ENCODE peak calls at places on chromosomes 3 and 15, in ten cellular contexts. One of them, this sample, is unnamed.
A peak's percentile ranks its signal among the peaks of the same experiment; 100 is the strongest.

GRCh38 chr15:63052128-63052826 is 9.7 kb downstream of the TPM1 start:
- DNase-seq in A172: no peak
- DNase-seq in hippocampal formation: no peak
- DNase-seq in HT1080: no peak
- DNase-seq in NCI-H2081: no peak
- DNase-seq in omental fat pad: no peak
- DNase-seq in neural progenitor cell: no peak
- DNase-seq in progenitor cell of endocrine pancreas: no peak
- DNase-seq in EH: peak; percentile 30
- DNase-seq in GM13977: no peak
- DNase-seq in this sample: no peak

GRCh38 chr15:95044780-95045417 is 813.5 kb downstream of the MCTP2 start:
- DNase-seq in GM13977: no peak
- DNase-seq in A172: no peak
- DNase-seq in NCI-H2081: no peak
- DNase-seq in progenitor cell of endocrine pancreas: no peak
- DNase-seq in HT1080: no peak
- DNase-seq in EH: no peak
- DNase-seq in omental fat pad: no peak
- DNase-seq in neural progenitor cell: peak; percentile 39
- DNase-seq in hippocampal formation: no peak
- DNase-seq in this sample: no peak

GRCh38 chr3:57112206-57112605 is 51.7 kb downstream of the SPATA12 start:
- DNase-seq in progenitor cell of endocrine pancreas: no peak
- DNase-seq in omental fat pad: no peak
- DNase-seq in hippocampal formation: no peak
- DNase-seq in A172: peak; percentile 23
- DNase-seq in EH: no peak
- DNase-seq in NCI-H2081: no peak
- DNase-seq in GM13977: no peak
- DNase-seq in neural progenitor cell: peak; percentile 26
- DNase-seq in HT1080: peak; percentile 43
- DNase-seq in this sample: no peak

GRCh38 chr15:100902436-100903190 is 16.5 kb upstream of the LRRK1 start:
- DNase-seq in GM13977: no peak
- DNase-seq in EH: peak; percentile 84
- DNase-seq in HT1080: peak; percentile 23
- DNase-seq in A172: peak; percentile 41
- DNase-seq in NCI-H2081: peak; percentile 85
- DNase-seq in progenitor cell of endocrine pancreas: no peak
- DNase-seq in omental fat pad: peak; percentile 23
- DNase-seq in neural progenitor cell: no peak
- DNase-seq in hippocampal formation: no peak
- DNase-seq in this sample: no peak

GRCh38 chr3:48782046-48782445 is 65.0 kb upstream of the IP6K2 start:
- DNase-seq in EH: no peak
- DNase-seq in neural progenitor cell: no peak
- DNase-seq in GM13977: no peak
- DNase-seq in hippocampal formation: no peak
- DNase-seq in NCI-H2081: no peak
- DNase-seq in omental fat pad: no peak
- DNase-seq in progenitor cell of endocrine pancreas: no peak
- DNase-seq in HT1080: no peak
- DNase-seq in A172: no peak
- DNase-seq in this sample: no peak

GRCh38 chr3:64008487-64008886 is 14.8 kb downstream of the PSMD6 start:
- DNase-seq in EH: no peak
- DNase-seq in A172: no peak
- DNase-seq in GM13977: no peak
- DNase-seq in HT1080: no peak
- DNase-seq in NCI-H2081: no peak
- DNase-seq in omental fat pad: no peak
- DNase-seq in neural progenitor cell: no peak
- DNase-seq in hippocampal formation: no peak
- DNase-seq in progenitor cell of endocrine pancreas: no peak
- DNase-seq in this sample: no peak

GRCh38 chr3:184688251-184688851 is 23.5 kb downstream of the MAGEF1 start:
- DNase-seq in A172: peak; percentile 82
- DNase-seq in HT1080: peak; percentile 70
- DNase-seq in neural progenitor cell: no peak
- DNase-seq in omental fat pad: no peak
- DNase-seq in progenitor cell of endocrine pancreas: no peak
- DNase-seq in hippocampal formation: no peak
- DNase-seq in NCI-H2081: no peak
- DNase-seq in EH: peak; percentile 94
- DNase-seq in GM13977: no peak
- DNase-seq in this sample: no peak

GRCh38 chr15:92421980-92422379 is 28.3 kb downstream of the ST8SIA2 start:
- DNase-seq in hippocampal formation: no peak
- DNase-seq in GM13977: no peak
- DNase-seq in NCI-H2081: no peak
- DNase-seq in omental fat pad: no peak
- DNase-seq in A172: peak; percentile 6
- DNase-seq in neural progenitor cell: no peak
- DNase-seq in progenitor cell of endocrine pancreas: no peak
- DNase-seq in HT1080: peak; percentile 68
- DNase-seq in EH: no peak
- DNase-seq in this sample: no peak

GRCh38 chr3:20511863-20512262 is 325.9 kb upstream of the SGO1 start:
- DNase-seq in hippocampal formation: peak; percentile 64
- DNase-seq in neural progenitor cell: peak; percentile 69
- DNase-seq in omental fat pad: no peak
- DNase-seq in HT1080: peak; percentile 61
- DNase-seq in progenitor cell of endocrine pancreas: no peak
- DNase-seq in EH: peak; percentile 88
- DNase-seq in NCI-H2081: peak; percentile 38
- DNase-seq in A172: peak; percentile 81
- DNase-seq in GM13977: peak; percentile 20
- DNase-seq in this sample: no peak

GRCh38 chr15:78768531-78769408 is 42.5 kb downstream of the ADAMTS7 start:
- DNase-seq in NCI-H2081: no peak
- DNase-seq in HT1080: no peak
- DNase-seq in hippocampal formation: no peak
- DNase-seq in EH: no peak
- DNase-seq in progenitor cell of endocrine pancreas: no peak
- DNase-seq in GM13977: no peak
- DNase-seq in neural progenitor cell: no peak
- DNase-seq in A172: no peak
- DNase-seq in omental fat pad: no peak
- DNase-seq in this sample: no peak

GRCh38 chr3:40615110-40615915 is 90.6 kb downstream of the ZNF621 start:
- DNase-seq in GM13977: no peak
- DNase-seq in progenitor cell of endocrine pancreas: no peak
- DNase-seq in A172: no peak
- DNase-seq in omental fat pad: no peak
- DNase-seq in hippocampal formation: peak; percentile 15
- DNase-seq in NCI-H2081: no peak
- DNase-seq in EH: no peak
- DNase-seq in HT1080: no peak
- DNase-seq in neural progenitor cell: peak; percentile 92
- DNase-seq in this sample: no peak

GRCh38 chr3:68793750-68794149 is 138.6 kb downstream of the TAFA4 start:
- DNase-seq in A172: no peak
- DNase-seq in neural progenitor cell: no peak
- DNase-seq in NCI-H2081: no peak
- DNase-seq in progenitor cell of endocrine pancreas: no peak
- DNase-seq in GM13977: no peak
- DNase-seq in hippocampal formation: no peak
- DNase-seq in HT1080: no peak
- DNase-seq in omental fat pad: no peak
- DNase-seq in EH: no peak
- DNase-seq in this sample: no peak

GRCh38 chr3:42852443-42852842 is 23.2 kb downstream of the CYP8B1 start:
- DNase-seq in hippocampal formation: no peak
- DNase-seq in HT1080: no peak
- DNase-seq in NCI-H2081: no peak
- DNase-seq in A172: no peak
- DNase-seq in neural progenitor cell: no peak
- DNase-seq in omental fat pad: no peak
- DNase-seq in GM13977: no peak
- DNase-seq in progenitor cell of endocrine pancreas: no peak
- DNase-seq in EH: no peak
- DNase-seq in this sample: no peak

GRCh38 chr3:46660543-46661523 is 32.6 kb downstream of the ALS2CL start:
- DNase-seq in progenitor cell of endocrine pancreas: no peak
- DNase-seq in EH: peak; percentile 62
- DNase-seq in A172: no peak
- DNase-seq in omental fat pad: no peak
- DNase-seq in hippocampal formation: no peak
- DNase-seq in neural progenitor cell: no peak
- DNase-seq in NCI-H2081: no peak
- DNase-seq in HT1080: no peak
- DNase-seq in GM13977: peak; percentile 7
- DNase-seq in this sample: no peak

GRCh38 chr3:113260980-113261920 is 49.9 kb downstream of the BOC start:
- DNase-seq in neural progenitor cell: no peak
- DNase-seq in NCI-H2081: no peak
- DNase-seq in hippocampal formation: no peak
- DNase-seq in EH: no peak
- DNase-seq in omental fat pad: no peak
- DNase-seq in progenitor cell of endocrine pancreas: no peak
- DNase-seq in HT1080: no peak
- DNase-seq in A172: no peak
- DNase-seq in GM13977: no peak
- DNase-seq in this sample: no peak

This sample was measured in naive thymus-derived CD4-positive, alpha-beta T cell.